ENCODE peak calls at places on chromosomes 4 and X, in four cellular contexts. One of them, this sample, is unnamed.

GRCh38 chr4:8225704-8226443 is 26.8 kb downstream of the SH3TC1 start:
- DNase-seq in prostate gland: no peak
- DNase-seq in H1: no peak
- DNase-seq in IMR-90: no peak
- DNase-seq in this sample: no peak

GRCh38 chr4:99029018-99029735 is 33.7 kb downstream of the METAP1 start:
- DNase-seq in prostate gland: no peak
- DNase-seq in IMR-90: peak; percentile 3
- DNase-seq in H1: no peak
- DNase-seq in this sample: no peak

GRCh38 chr4:183783933-183784622 is 121.0 kb upstream of the STOX2 start:
- DNase-seq in IMR-90: peak; percentile 31
- DNase-seq in prostate gland: no peak
- DNase-seq in H1: no peak
- DNase-seq in this sample: no peak

GRCh38 chr4:105924341-105924740 is 29.1 kb downstream of the NPNT start:
- DNase-seq in IMR-90: no peak
- DNase-seq in prostate gland: no peak
- DNase-seq in H1: no peak
- DNase-seq in this sample: no peak

GRCh38 chr4:37014584-37014983 is 230.0 kb upstream of the NWD2 start:
- DNase-seq in H1: no peak
- DNase-seq in prostate gland: no peak
- DNase-seq in IMR-90: no peak
- DNase-seq in this sample: no peak

GRCh38 chrX:150983526-150984163 is 510 bp downstream of the HMGB3 start:
- DNase-seq in prostate gland: no peak
- DNase-seq in IMR-90: no peak
- DNase-seq in H1: no peak
- DNase-seq in this sample: no peak

GRCh38 chr4:100189820-100190642 is at the start of gene DDIT4L:
- DNase-seq in IMR-90: peak; percentile 37
- DNase-seq in H1: no peak
- DNase-seq in prostate gland: peak; percentile 11
- DNase-seq in this sample: no peak

GRCh38 chr4:54315561-54315960 is 86.5 kb downstream of the PDGFRA start:
- DNase-seq in IMR-90: no peak
- DNase-seq in prostate gland: no peak
- DNase-seq in H1: no peak
- DNase-seq in this sample: no peak

GRCh38 chr4:94410678-94411206 is 41.0 kb upstream of the PDLIM5 start:
- DNase-seq in prostate gland: peak; percentile 26
- DNase-seq in IMR-90: no peak
- DNase-seq in H1: no peak
- DNase-seq in this sample: no peak

GRCh38 chr4:86967061-86967460 is 32.2 kb downstream of the AFF1 start:
- DNase-seq in H1: no peak
- DNase-seq in IMR-90: no peak
- DNase-seq in prostate gland: no peak
- DNase-seq in this sample: no peak

GRCh38 chrX:9141496-9141895 is 107.6 kb upstream of the FAM9B start:
- DNase-seq in H1: no peak
- DNase-seq in IMR-90: peak; percentile 85
- DNase-seq in prostate gland: no peak
- DNase-seq in this sample: peak; percentile 34

GRCh38 chrX:45849261-45849660 is 648.6 kb upstream of the DIPK2B start:
- DNase-seq in H1: no peak
- DNase-seq in IMR-90: peak; percentile 86
- DNase-seq in prostate gland: peak; percentile 15
- DNase-seq in this sample: peak; percentile 36

GRCh38 chr4:146349306-146349705 is 135.0 kb downstream of the REELD1 start:
- DNase-seq in prostate gland: no peak
- DNase-seq in IMR-90: no peak
- DNase-seq in H1: no peak
- DNase-seq in this sample: no peak

GRCh38 chrX:23662853-23663252 is 4.4 kb upstream of the PRDX4 start:
- DNase-seq in H1: no peak
- DNase-seq in IMR-90: peak; percentile 86
- DNase-seq in prostate gland: no peak
- DNase-seq in this sample: peak; percentile 34

GRCh38 chr4:77201343-77201742 is 44.3 kb downstream of the CCNG2 start:
- DNase-seq in IMR-90: peak; percentile 43
- DNase-seq in prostate gland: no peak
- DNase-seq in H1: no peak
- DNase-seq in this sample: no peak

GRCh38 chr4:81003549-81004240 is 26.8 kb upstream of the BMP3 start:
- DNase-seq in prostate gland: no peak
- DNase-seq in H1: no peak
- DNase-seq in IMR-90: no peak
- DNase-seq in this sample: no peak

GRCh38 chrX:16512401-16512776 is 137.6 kb upstream of the S100G start:
- DNase-seq in H1: no peak
- DNase-seq in prostate gland: no peak
- DNase-seq in IMR-90: no peak
- DNase-seq in this sample: no peak

GRCh38 chr4:29047341-29048041 is 1672.7 kb upstream of the PCDH7 start:
- DNase-seq in IMR-90: no peak
- DNase-seq in prostate gland: no peak
- DNase-seq in H1: no peak
- DNase-seq in this sample: no peak

GRCh38 chr4:127214001-127214400 is 418.8 kb upstream of the INTU start:
- DNase-seq in H1: no peak
- DNase-seq in prostate gland: no peak
- DNase-seq in IMR-90: no peak
- DNase-seq in this sample: no peak

GRCh38 chr4:39466747-39467146 is 7.9 kb downstream of the LIAS start:
- DNase-seq in IMR-90: peak; percentile 73
- DNase-seq in prostate gland: no peak
- DNase-seq in H1: no peak
- DNase-seq in this sample: peak; percentile 8

DNA sequence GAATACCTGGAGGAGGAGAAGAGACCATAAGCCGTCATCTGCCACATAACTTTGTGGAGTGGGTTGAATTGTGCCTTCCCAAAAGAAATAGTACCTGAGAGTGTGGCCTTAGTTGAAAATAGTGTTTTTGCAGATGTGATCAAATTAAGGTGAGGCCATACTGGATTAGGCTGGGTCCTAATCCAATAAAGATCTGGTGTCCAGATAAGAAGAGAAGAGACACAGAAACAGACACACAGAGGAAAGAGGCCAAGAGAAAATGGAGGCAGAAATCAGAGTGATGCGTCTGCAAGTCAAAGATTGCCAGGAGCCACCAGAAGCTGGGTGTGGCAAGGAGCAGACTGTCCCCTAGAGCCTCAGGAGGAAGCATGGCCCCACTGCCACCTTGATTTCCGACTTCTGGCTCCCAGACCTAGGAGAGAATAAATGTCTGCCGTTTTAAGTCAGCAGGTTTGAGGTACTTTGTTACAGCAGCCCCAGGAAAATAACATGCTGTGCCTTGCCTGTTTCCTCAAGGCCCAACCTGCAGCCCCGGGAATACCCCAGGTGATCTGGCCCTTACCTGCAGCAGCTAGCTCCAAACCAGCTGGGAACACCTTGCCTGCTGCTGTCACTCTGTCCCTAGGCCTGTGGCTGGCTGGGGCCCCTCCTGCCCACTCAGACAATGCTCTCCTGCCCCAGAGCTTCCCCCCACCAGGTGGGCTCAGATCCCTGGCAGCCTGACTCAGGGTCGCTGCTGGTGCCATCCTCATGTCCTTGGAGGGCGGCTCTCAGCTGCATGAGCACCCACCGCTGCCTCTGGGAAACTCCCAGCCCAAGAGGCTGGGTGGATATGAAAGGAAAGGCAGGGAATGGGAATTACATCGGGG is 16.0 kb downstream of the C4orf50 start:
- DNase-seq in H1: no peak
- DNase-seq in prostate gland: no peak
- DNase-seq in IMR-90: no peak
- DNase-seq in this sample: no peak
- H3K27ac ChIP-seq in H1: no peak overlapping the region
- H3K27ac ChIP-seq in prostate gland: no peak overlapping the region
- H3K27ac ChIP-seq in IMR-90: no peak overlapping the region
- H3K27ac ChIP-seq in this sample: no peak overlapping the region

DNA sequence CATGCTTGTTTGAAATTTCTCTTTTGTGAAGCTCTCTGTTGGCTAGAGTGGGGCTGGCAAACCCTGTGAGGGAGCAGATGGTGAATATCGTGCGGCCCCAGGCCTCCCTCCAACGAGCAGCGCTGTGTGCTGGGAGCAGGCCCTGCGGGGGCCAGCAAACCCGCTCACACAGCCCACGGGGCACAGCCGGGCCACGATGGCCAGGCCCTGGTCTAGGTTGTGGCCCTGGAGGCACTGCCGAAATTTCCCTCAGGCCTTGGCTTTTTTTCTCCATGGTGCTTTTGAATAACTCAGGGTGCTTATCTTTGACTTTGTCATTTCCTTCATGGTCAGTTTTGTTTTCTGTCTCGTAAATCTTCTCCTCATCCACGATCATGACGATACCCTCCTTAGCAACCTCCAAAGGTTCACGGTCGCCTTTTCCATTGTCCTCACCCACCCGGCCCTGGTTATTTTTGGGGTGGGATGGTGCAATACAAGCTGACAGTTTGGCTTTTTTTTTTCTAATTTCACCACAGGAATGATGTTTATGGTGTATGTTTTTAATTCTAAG is 20.7 kb downstream of the PCGF3 start:
- DNase-seq in prostate gland: no peak
- DNase-seq in IMR-90: peak; percentile 44
- DNase-seq in H1: no peak
- DNase-seq in this sample: no peak
- TF ChIP-seq CTCF in prostate gland: no peak
- TF ChIP-seq CTCF in IMR-90: no peak
- TF ChIP-seq CTCF in H1: no peak
- TF ChIP-seq CTCF in this sample: no peak

GRCh38 chr4:68905598-68906237 is 45.9 kb downstream of the UGT2A3 start:
- DNase-seq in IMR-90: no peak
- DNase-seq in H1: no peak
- DNase-seq in prostate gland: peak; percentile 69
- DNase-seq in this sample: no peak
- H3K4me3 ChIP-seq in IMR-90: peak overlapping the region; percentile 23
- H3K4me3 ChIP-seq in H1: peak overlapping the region; percentile 36
- H3K4me3 ChIP-seq in prostate gland: peak overlapping the region; percentile 2
- H3K4me3 ChIP-seq in this sample: peak overlapping the region; percentile 42

DNA sequence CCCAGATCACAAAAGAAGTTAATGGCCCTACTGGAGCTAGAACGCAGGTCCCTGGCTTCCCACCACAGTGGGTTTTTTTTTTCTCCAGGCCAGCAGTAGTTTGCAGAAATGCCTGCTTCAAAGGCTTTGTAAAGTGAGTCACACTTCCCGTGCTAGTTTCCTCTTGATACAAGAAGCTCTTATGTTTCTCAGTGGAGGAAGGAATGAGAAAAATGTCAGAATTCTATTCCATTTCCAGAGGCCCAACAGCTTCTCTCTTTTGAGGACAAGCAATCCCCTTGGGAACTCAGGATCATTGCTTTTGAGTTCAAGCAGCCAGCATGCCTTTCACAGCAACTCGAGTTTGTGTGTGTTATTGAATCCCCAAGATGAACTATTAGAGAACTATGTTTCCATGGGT is 134.3 kb downstream of the GUCY2F start:
- DNase-seq in H1: no peak
- DNase-seq in prostate gland: no peak
- DNase-seq in IMR-90: peak; percentile 17
- DNase-seq in this sample: no peak
- H3K27ac ChIP-seq in H1: no peak overlapping the region
- H3K27ac ChIP-seq in prostate gland: no peak overlapping the region
- H3K27ac ChIP-seq in IMR-90: no peak overlapping the region
- H3K27ac ChIP-seq in this sample: no peak overlapping the region

DNA sequence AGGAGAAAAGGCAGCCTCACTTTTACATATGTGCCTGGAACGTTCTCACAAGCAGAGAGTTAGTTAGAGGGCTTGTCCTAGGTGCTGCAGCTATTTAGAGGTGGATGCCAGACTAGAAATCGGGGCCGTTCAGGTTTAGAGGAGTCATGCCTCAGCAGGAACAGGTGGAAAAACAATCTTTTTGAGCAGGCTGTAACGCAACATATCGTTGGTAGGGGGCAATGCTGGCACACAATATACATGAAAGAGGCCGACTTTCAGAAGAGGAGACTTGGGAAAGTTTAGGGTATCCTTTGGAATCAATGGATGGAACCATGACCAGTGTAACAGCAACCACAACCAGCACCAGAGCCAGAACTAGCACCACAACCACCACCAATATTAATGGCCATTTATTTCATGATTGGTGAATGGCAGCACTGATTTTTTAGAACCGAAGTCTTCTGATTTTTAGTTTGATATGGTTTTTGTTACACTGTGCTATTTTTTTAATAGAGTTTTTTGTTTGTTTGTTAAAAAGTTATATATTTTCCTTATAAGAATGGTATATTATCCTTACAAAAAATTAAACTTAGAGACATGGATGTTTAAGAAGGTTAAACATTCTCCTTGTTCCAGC is 14.9 kb upstream of the PAQR3 start:
- DNase-seq in H1: no peak
- DNase-seq in IMR-90: no peak
- DNase-seq in prostate gland: peak; percentile 7
- DNase-seq in this sample: no peak
- TF ChIP-seq CTCF in H1: peak; percentile 78
- TF ChIP-seq CTCF in IMR-90: peak; percentile 33
- TF ChIP-seq CTCF in prostate gland: no peak
- TF ChIP-seq CTCF in this sample: peak; percentile 47

DNA sequence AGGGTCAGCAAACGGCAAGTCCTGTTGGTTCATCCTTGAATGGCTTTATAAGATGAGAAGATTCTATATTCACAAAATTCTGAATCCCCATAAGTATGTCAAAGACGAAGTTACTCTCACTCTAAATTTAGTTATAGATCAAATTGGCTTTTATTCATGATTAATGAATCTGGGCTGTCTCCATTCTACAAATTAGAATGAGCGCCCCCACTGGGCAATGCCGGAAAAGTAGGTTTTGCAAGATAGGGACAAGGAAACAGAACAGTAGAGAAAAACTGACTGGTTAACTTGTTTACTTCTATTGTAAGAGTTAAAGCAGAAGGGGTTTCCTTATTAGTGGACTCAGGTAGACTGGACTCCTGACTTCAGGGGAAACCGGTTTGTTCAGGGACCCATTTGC is 100.3 kb downstream of the F11 start:
- DNase-seq in H1: no peak
- DNase-seq in prostate gland: no peak
- DNase-seq in IMR-90: no peak
- DNase-seq in this sample: no peak
- H3K4me3 ChIP-seq in H1: no peak overlapping the region
- H3K4me3 ChIP-seq in prostate gland: no peak overlapping the region
- H3K4me3 ChIP-seq in IMR-90: no peak overlapping the region
- H3K4me3 ChIP-seq in this sample: no peak overlapping the region

GRCh38 chr4:139020384-139020783 is 4.8 kb downstream of the NOCT start:
- DNase-seq in IMR-90: no peak
- DNase-seq in prostate gland: no peak
- DNase-seq in H1: peak; percentile 59
- DNase-seq in this sample: no peak
- H3K27ac ChIP-seq in IMR-90: no peak overlapping the region
- H3K27ac ChIP-seq in prostate gland: no peak overlapping the region
- H3K27ac ChIP-seq in H1: no peak overlapping the region
- H3K27ac ChIP-seq in this sample: no peak overlapping the region

GRCh38 chrX:57822398-57822797 is 87.9 kb downstream of the ZXDA start:
- DNase-seq in prostate gland: no peak
- DNase-seq in H1: no peak
- DNase-seq in IMR-90: no peak
- DNase-seq in this sample: no peak

GRCh38 chrX:57821703-57822375 is 88.4 kb downstream of the ZXDA start:
- DNase-seq in prostate gland: peak; percentile 25
- DNase-seq in IMR-90: peak; percentile 55
- DNase-seq in H1: no peak
- DNase-seq in this sample: peak; percentile 7

GRCh38 chrX:57817302-57817701 is 93.0 kb downstream of the ZXDA start:
- DNase-seq in IMR-90: no peak
- DNase-seq in prostate gland: no peak
- DNase-seq in H1: no peak
- DNase-seq in this sample: no peak
- TF ChIP-seq CTCF in IMR-90: peak; percentile 51
- TF ChIP-seq CTCF in prostate gland: no peak
- TF ChIP-seq CTCF in H1: no peak
- TF ChIP-seq CTCF in this sample: peak; percentile 44